ENCODE peak calls at places on chromosomes 3 and 15, in four cellular contexts. Z is GM06990, A is GM23338, N is GM10248. X is an unnamed sample.
A peak's percentile ranks its signal among the peaks of the same experiment; 100 is the strongest.

GRCh38 chr3:139283301-139283700 is 60.5 kb upstream of the MRPS22 start:
- DNase-seq in Z (no peak), A (no peak), N (no peak), X (no peak)

GRCh38 chr3:11655188-11655928 is 11.6 kb upstream of the VGLL4 start:
- DNase-seq in Z (no peak), A (peak; percentile 64), N (peak; percentile 29), X (no peak)

GRCh38 chr15:45790325-45790943 is 155.6 kb downstream of the SQOR start:
- DNase-seq in Z (no peak), A (peak; percentile 72), N (peak; percentile 27), X (peak; percentile 31)

GRCh38 chr3:8266679-8267267 is 234.8 kb upstream of the LMCD1 start:
- DNase-seq in Z (no peak), A (peak; percentile 17), N (no peak), X (no peak)

GRCh38 chr3:52606373-52607085 is 70.1 kb downstream of the UQCC5 start:
- DNase-seq in Z (no peak), A (no peak), N (no peak), X (no peak)

GRCh38 chr3:160671231-160671630 is 5.7 kb upstream of the ARL14 start:
- DNase-seq in Z (peak; percentile 45), A (no peak), N (no peak), X (peak; percentile 27)

GRCh38 chr15:98647774-98648653 is at the start of gene IGF1R:
- DNase-seq in Z (peak; percentile 89), A (peak; percentile 90), N (peak; percentile 86), X (peak; percentile 87)

GRCh38 chr3:55683666-55684270 is 196.7 kb upstream of the WNT5A start:
- DNase-seq in Z (no peak), A (no peak), N (no peak), X (no peak)

GRCh38 chr3:120239644-120240043 is 45.4 kb downstream of the GPR156 start:
- DNase-seq in Z (no peak), A (no peak), N (no peak), X (no peak)

GRCh38 chr3:11465744-11466611 is 177.7 kb downstream of the VGLL4 start:
- DNase-seq in Z (no peak), A (no peak), N (no peak), X (no peak)

GRCh38 chr3:36991147-36991546 is 1.8 kb downstream of the EPM2AIP1 start:
- DNase-seq in Z (peak; percentile 39), A (no peak), N (no peak), X (no peak)

GRCh38 chr15:47588968-47589367 is 128.3 kb upstream of the SEMA6D start:
- DNase-seq in Z (no peak), A (peak; percentile 17), N (no peak), X (no peak)

GRCh38 chr3:27596334-27596841 is 112.2 kb upstream of the SLC4A7 start:
- DNase-seq in Z (peak; percentile 53), A (no peak), N (no peak), X (peak; percentile 20)

GRCh38 chr3:62622553-62623174 is 249.3 kb upstream of the FEZF2 start:
- DNase-seq in Z (no peak), A (peak; percentile 77), N (peak; percentile 21), X (peak; percentile 8)

GRCh38 chr15:76991741-76992645 is 2.9 kb upstream of the PSTPIP1 start:
- DNase-seq in Z (no peak), A (no peak), N (no peak), X (no peak)

GRCh38 chr15:30992073-30992363 is 590 bp upstream of the MTMR10 start:
- DNase-seq in Z (no peak), A (no peak), N (no peak), X (no peak)

GRCh38 chr3:64848822-64849221 is 161.0 kb upstream of the ADAMTS9 start:
- DNase-seq in Z (no peak), A (no peak), N (no peak), X (no peak)

GRCh38 chr3:42264399-42265058 is 1.5 kb downstream of the CCK start:
- DNase-seq in Z (no peak), A (peak; percentile 82), N (no peak), X (no peak)

GRCh38 chr15:25710184-25710583 is 152.9 kb downstream of the ATP10A start:
- DNase-seq in Z (no peak), A (peak; percentile 82), N (peak; percentile 40), X (peak; percentile 53)

GRCh38 chr3:120450914-120451669 is at the start of gene FSTL1:
- DNase-seq in Z (no peak), A (peak; percentile 86), N (no peak), X (no peak)

GRCh38 chr15:88872106-88872505 is 23.2 kb downstream of the HAPLN3 start:
- DNase-seq in Z (no peak), A (no peak), N (no peak), X (no peak)

GRCh38 chr3:111968319-111969059 is 10.3 kb upstream of the ABHD10 start:
- DNase-seq in Z (no peak), A (no peak), N (no peak), X (no peak)

GRCh38 chr3:12185172-12185710 is 26.5 kb upstream of the TIMP4 start:
- DNase-seq in Z (no peak), A (no peak), N (no peak), X (no peak)

GRCh38 chr3:59502806-59503205 is 453.0 kb upstream of the CFAP20DC start:
- DNase-seq in Z (no peak), A (no peak), N (no peak), X (no peak)

GRCh38 chr3:125280966-125281365 is 68.4 kb upstream of the SLC12A8 start:
- DNase-seq in Z (no peak), A (peak; percentile 24), N (no peak), X (no peak)

GRCh38 chr15:38724827-38725226 is 160.2 kb upstream of the RASGRP1 start:
- DNase-seq in Z (no peak), A (no peak), N (no peak), X (no peak)

GRCh38 chr3:30044515-30044914 is 561.9 kb upstream of the TGFBR2 start:
- DNase-seq in Z (no peak), A (peak; percentile 13), N (no peak), X (no peak)

GRCh38 chr3:9534429-9534828 is 19.2 kb downstream of the LHFPL4 start:
- DNase-seq in Z (no peak), A (no peak), N (no peak), X (no peak)

GRCh38 chr15:66180706-66181105 is 72.8 kb downstream of the MEGF11 start:
- DNase-seq in Z (no peak), A (peak; percentile 69), N (no peak), X (no peak)

GRCh38 chr3:155631323-155632019 is 113.4 kb downstream of the PLCH1 start:
- DNase-seq in Z (no peak), A (no peak), N (no peak), X (no peak)

GRCh38 chr3:59920801-59921200 is 871.0 kb upstream of the CFAP20DC start:
- DNase-seq in Z (no peak), A (no peak), N (no peak), X (no peak)

GRCh38 chr3:149366031-149366430 is 11.4 kb downstream of the TM4SF1 start:
- DNase-seq in Z (no peak), A (no peak), N (no peak), X (no peak)

GRCh38 chr3:47666118-47666517 is 87.5 kb upstream of the CSPG5 start:
- DNase-seq in Z (no peak), A (no peak), N (no peak), X (no peak)

GRCh38 chr3:47661121-47661752 is 82.6 kb upstream of the CSPG5 start:
- DNase-seq in Z (no peak), A (no peak), N (no peak), X (no peak)

GRCh38 chr3:47663630-47664240 is 85.1 kb upstream of the CSPG5 start:
- DNase-seq in Z (peak; percentile 30), A (peak; percentile 12), N (no peak), X (no peak)

GRCh38 chr3:47669026-47669749 is 90.5 kb upstream of the CSPG5 start:
- DNase-seq in Z (no peak), A (no peak), N (no peak), X (no peak)

GRCh38 chr3:47664519-47664918 is 85.9 kb upstream of the CSPG5 start:
- DNase-seq in Z (no peak), A (peak; percentile 67), N (no peak), X (no peak)
- TF ChIP-seq CTCF in Z (peak; percentile 29), A (peak; percentile 38), N (peak; percentile 11), X (peak; percentile 10)

GRCh38 chr3:1987983-1988382 is 110.7 kb upstream of the CNTN4 start:
- DNase-seq in Z (no peak), A (peak; percentile 45), N (no peak), X (no peak)
- TF ChIP-seq CTCF in Z (no peak), A (peak; percentile 56), N (no peak), X (no peak)

GRCh38 chr3:151290673-151291072 is 12.3 kb upstream of the P2RY14 start:
- DNase-seq in Z (no peak), A (no peak), N (peak; percentile 13), X (no peak)
- TF ChIP-seq CTCF in Z (peak; percentile 15), A (peak; percentile 47), N (peak; percentile 27), X (no peak)

GRCh38 chr3:95084738-95085137 is 1021.9 kb downstream of the NSUN3 start:
- DNase-seq in Z (no peak), A (no peak), N (no peak), X (no peak)

GRCh38 chr3:95088464-95088863 is 1025.6 kb downstream of the NSUN3 start:
- DNase-seq in Z (no peak), A (peak; percentile 21), N (no peak), X (no peak)
- TF ChIP-seq CTCF in Z (no peak), A (no peak), N (no peak), X (no peak)

GRCh38 chr15:23823508-23823907 is 136.4 kb upstream of the NDN start:
- DNase-seq in Z (no peak), A (peak; percentile 88), N (no peak), X (no peak)
- TF ChIP-seq CTCF in Z (no peak), A (peak; percentile 89), N (no peak), X (no peak)

GRCh38 chr3:158430968-158431367 is 140.0 kb upstream of the MLF1 start:
- DNase-seq in Z (no peak), A (no peak), N (no peak), X (no peak)

GRCh38 chr3:158430448-158430847 is 140.5 kb upstream of the MLF1 start:
- DNase-seq in Z (no peak), A (no peak), N (no peak), X (no peak)

DNA sequence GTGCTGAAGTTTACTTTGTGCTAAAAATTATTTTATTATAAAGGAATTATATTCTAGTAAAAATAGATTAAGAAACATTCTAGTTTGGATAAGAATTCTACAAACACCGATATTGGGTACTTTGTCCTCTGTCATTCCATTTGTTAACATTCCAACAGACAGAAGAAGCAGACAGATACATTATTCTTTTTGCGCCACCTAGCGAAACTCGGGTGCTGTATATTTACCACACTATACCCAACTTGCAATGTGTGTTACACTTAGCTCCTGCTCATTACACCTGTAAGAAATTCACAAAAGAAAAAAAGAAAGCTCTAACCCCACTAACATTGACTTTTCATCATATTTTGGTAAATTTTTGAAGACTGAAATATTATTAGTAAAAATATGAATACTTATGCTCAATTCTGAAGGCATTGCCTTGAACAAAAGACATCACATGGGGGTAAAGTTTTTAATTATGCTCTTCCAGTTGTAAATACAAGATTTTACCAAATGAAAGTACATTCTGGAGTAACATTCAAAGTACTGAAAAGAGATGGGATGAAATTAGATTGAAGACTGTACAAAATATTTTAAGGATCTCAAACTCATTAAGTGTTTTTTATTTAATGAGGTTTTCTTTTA is 136.5 kb upstream of the MLF1 start:
- DNase-seq in Z (no peak), A (peak; percentile 86), N (peak; percentile 9), X (no peak)
- TF ChIP-seq CTCF in Z (peak; percentile 67), A (peak; percentile 88), N (peak; percentile 72), X (peak; percentile 62)